ENCODE peak calls at places on chromosomes 4 and X, in four cellular contexts. L is CD4-positive, alpha-beta T cell; U is GM23338; Y is psoas muscle. P is an unnamed sample.

GRCh38 chr4:120286813-120287212 is 220.2 kb upstream of the MAD2L1 start:
- DNase-seq in L (no peak), U (peak; percentile 40), Y (no peak), P (no peak)

GRCh38 chr4:134201216-134202098 is at the start of gene PABPC4L:
- DNase-seq in L (no peak), U (peak; percentile 76), Y (peak; percentile 26), P (peak; percentile 68)

GRCh38 chr4:72136429-72136828 is 104.6 kb downstream of the NPFFR2 start:
- DNase-seq in L (no peak), U (peak; percentile 57), Y (no peak), P (no peak)

GRCh38 chr4:125833-126232 is 1.5 kb downstream of the ZNF718 start:
- DNase-seq in L (no peak), U (peak; percentile 39), Y (no peak), P (no peak)

GRCh38 chrX:20267924-20268701 is 1.4 kb upstream of the RPS6KA3 start:
- DNase-seq in L (peak; percentile 1), U (peak; percentile 70), Y (peak; percentile 61), P (peak; percentile 74)

GRCh38 chrX:148268646-148269045 is 231.8 kb upstream of the AFF2 start:
- DNase-seq in L (no peak), U (no peak), Y (no peak), P (no peak)

GRCh38 chr4:12973522-12973921 is 510.6 kb downstream of the RAB28 start:
- DNase-seq in L (no peak), U (no peak), Y (no peak), P (no peak)

GRCh38 chrX:3663576-3664290 is 49.7 kb downstream of the PRKX start:
- DNase-seq in L (no peak), U (no peak), Y (no peak), P (peak; percentile 79)

GRCh38 chr4:41209187-41209586 is 5.2 kb downstream of the APBB2 start:
- DNase-seq in L (no peak), U (no peak), Y (no peak), P (peak; percentile 53)

GRCh38 chr4:173009129-173009823 is 159.3 kb upstream of the GALNT7 start:
- DNase-seq in L (no peak), U (no peak), Y (no peak), P (no peak)

GRCh38 chr4:181968371-181968770 is 274.8 kb upstream of the TENM3 start:
- DNase-seq in L (no peak), U (no peak), Y (no peak), P (no peak)

GRCh38 chrX:107827852-107828251 is 2.2 kb downstream of the MID2 start:
- DNase-seq in L (no peak), U (no peak), Y (no peak), P (no peak)

GRCh38 chr4:25953740-25954139 is 39.7 kb downstream of the SMIM20 start:
- DNase-seq in L (no peak), U (no peak), Y (peak; percentile 41), P (no peak)

GRCh38 chr4:108590776-108591175 is 29.6 kb upstream of the RPL34 start:
- DNase-seq in L (no peak), U (no peak), Y (no peak), P (no peak)

GRCh38 chr4:97153042-97153441 is 990.2 kb downstream of the STPG2 start:
- DNase-seq in L (no peak), U (peak; percentile 62), Y (no peak), P (no peak)

GRCh38 chr4:111323916-111324315 is 701.0 kb upstream of the PITX2 start:
- DNase-seq in L (no peak), U (no peak), Y (no peak), P (no peak)

GRCh38 chr4:120071192-120071795 is 4.6 kb upstream of the MAD2L1 start:
- DNase-seq in L (no peak), U (peak; percentile 64), Y (no peak), P (no peak)

GRCh38 chr4:81221303-81222081 is 6.5 kb upstream of the PRKG2 start:
- DNase-seq in L (no peak), U (peak; percentile 6), Y (no peak), P (no peak)

GRCh38 chr4:40473578-40474388 is 138.7 kb downstream of the CHRNA9 start:
- DNase-seq in L (no peak), U (no peak), Y (no peak), P (no peak)

GRCh38 chrX:151982217-151982616 is 7.7 kb upstream of the GABRE start:
- DNase-seq in L (no peak), U (no peak), Y (no peak), P (no peak)

GRCh38 chr4:143581331-143581961 is 67.9 kb downstream of the SMARCA5 start:
- DNase-seq in L (no peak), U (peak; percentile 35), Y (no peak), P (no peak)

GRCh38 chr4:41750624-41751324 is 2.2 kb upstream of the PHOX2B start:
- DNase-seq in L (no peak), U (peak; percentile 70), Y (no peak), P (no peak)

GRCh38 chrX:29948653-29949052 is 266.7 kb upstream of the MAGEB2 start:
- DNase-seq in L (no peak), U (no peak), Y (no peak), P (no peak)

GRCh38 chr4:145492376-145492775 is 10.7 kb downstream of the SMAD1 start:
- DNase-seq in L (no peak), U (no peak), Y (no peak), P (no peak)

GRCh38 chr4:42412251-42412650 is 15.0 kb downstream of the SHISA3 start:
- DNase-seq in L (no peak), U (no peak), Y (no peak), P (no peak)

GRCh38 chrX:38768079-38768478 is 33.2 kb upstream of the MID1IP1 start:
- DNase-seq in L (no peak), U (no peak), Y (no peak), P (no peak)

GRCh38 chrX:101385795-101386541 is at the start of gene BTK:
- DNase-seq in L (no peak), U (no peak), Y (no peak), P (no peak)

GRCh38 chrX:14673764-14674163 is 144.4 kb downstream of the GLRA2 start:
- DNase-seq in L (no peak), U (no peak), Y (no peak), P (no peak)

GRCh38 chr4:91914176-91914804 is 389.5 kb upstream of the GRID2 start:
- DNase-seq in L (no peak), U (no peak), Y (no peak), P (no peak)

GRCh38 chr4:84547211-84547610 is 35.7 kb upstream of the CDS1 start:
- DNase-seq in L (no peak), U (no peak), Y (no peak), P (no peak)

GRCh38 chrX:129144172-129145038 is 378.9 kb downstream of the SMARCA1 start:
- DNase-seq in L (no peak), U (no peak), Y (no peak), P (no peak)

GRCh38 chr4:176303938-176304337 is 15.8 kb upstream of the SPCS3 start:
- DNase-seq in L (no peak), U (peak; percentile 79), Y (no peak), P (no peak)
- H3K27ac ChIP-seq in L (no peak overlapping the region), U (no peak overlapping the region), Y (no peak overlapping the region), P (no peak overlapping the region)

GRCh38 chr4:82284475-82284857 is 89.3 kb downstream of the HNRNPD start:
- DNase-seq in L (no peak), U (peak; percentile 72), Y (no peak), P (no peak)
- H3K27ac ChIP-seq in L (no peak overlapping the region), U (no peak overlapping the region), Y (peak overlapping the region; percentile 71), P (no peak overlapping the region)

GRCh38 chr4:73669410-73670183 is 49.4 kb upstream of the RASSF6 start:
- DNase-seq in L (no peak), U (no peak), Y (no peak), P (no peak)
- H3K27ac ChIP-seq in L (no peak overlapping the region), U (no peak overlapping the region), Y (no peak overlapping the region), P (no peak overlapping the region)

GRCh38 chrX:113747274-113747973 is 836.5 kb upstream of the HTR2C start:
- DNase-seq in L (no peak), U (no peak), Y (no peak), P (no peak)
- H3K27ac ChIP-seq in L (no peak overlapping the region), U (no peak overlapping the region), Y (no peak overlapping the region), P (no peak overlapping the region)

DNA sequence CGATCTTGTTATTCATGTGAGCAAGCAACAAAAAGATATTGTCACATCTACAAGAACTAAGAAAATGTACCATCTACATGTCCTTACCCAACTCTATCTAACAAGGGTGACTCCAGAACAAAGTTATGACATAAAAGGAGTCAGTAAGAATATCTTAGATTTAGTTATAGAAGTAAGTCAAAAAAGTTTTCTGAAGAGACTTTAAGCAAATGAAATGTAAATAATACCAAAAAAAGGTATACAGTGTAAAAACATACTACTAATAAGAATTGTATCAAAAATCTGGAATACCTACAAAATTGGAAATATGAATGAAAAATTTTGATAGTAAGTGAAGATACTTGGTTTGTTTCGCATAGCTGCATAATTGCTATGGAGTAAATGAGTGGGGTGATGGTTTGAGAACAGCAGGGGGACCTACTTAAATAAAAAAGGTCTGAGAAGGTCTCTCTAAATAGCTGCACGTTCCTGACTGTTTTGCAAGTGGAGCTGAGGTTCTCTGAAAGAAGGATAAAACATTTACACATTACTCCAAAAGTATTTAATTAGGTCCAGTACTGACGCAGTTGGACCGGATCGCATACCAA is 51.0 kb upstream of the ENPP6 start:
- DNase-seq in L (no peak), U (no peak), Y (no peak), P (no peak)
- H3K27ac ChIP-seq in L (peak overlapping the region; percentile 41), U (no peak overlapping the region), Y (peak overlapping the region; percentile 33), P (no peak overlapping the region)

DNA sequence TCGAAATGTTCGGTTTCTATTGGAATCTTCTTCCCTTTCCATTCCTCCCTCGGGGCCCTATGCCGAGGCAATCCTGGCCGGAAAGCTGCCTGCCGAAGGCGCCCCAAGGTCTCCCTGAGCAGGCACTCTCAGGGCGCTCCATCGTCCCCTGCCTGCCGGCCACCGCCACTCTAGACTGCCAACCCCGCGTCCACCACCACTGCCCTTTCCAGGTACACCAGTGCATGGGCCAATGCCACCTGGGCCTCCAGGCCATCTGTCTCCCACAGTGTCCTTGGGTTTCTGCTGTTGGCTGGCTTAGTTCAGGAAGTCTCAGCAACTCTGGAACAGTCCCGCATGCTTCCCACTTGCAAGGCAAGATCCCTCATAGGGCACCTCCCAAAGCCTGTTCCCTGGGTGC is 14.6 kb downstream of the CTAG1A start:
- DNase-seq in L (no peak), U (no peak), Y (no peak), P (no peak)
- H3K27ac ChIP-seq in L (no peak overlapping the region), U (no peak overlapping the region), Y (no peak overlapping the region), P (no peak overlapping the region)

DNA sequence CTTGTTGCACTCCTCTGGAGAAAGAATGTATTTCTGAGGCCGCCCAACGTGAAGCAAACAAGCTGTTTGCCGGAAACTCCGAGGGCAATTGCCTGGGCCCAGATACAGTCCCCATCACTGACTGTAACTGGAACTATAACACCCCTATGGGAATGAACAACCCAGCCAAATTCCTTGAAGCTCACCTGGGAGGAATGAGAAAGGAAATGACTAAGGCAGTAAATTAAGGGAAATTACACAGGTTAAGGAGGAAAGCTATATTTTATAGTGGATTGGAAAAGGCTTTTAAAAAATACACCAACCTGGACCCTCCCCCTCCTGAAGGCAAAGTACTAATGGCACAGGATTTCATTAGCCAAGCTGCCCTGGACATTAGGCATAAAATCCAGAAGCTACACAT is 11.7 kb upstream of the HERC5 start:
- DNase-seq in L (no peak), U (no peak), Y (no peak), P (no peak)
- H3K27ac ChIP-seq in L (no peak overlapping the region), U (no peak overlapping the region), Y (no peak overlapping the region), P (no peak overlapping the region)

P was measured in aorta.